ENCODE peak calls at places on chromosomes 5 and 9, in seven cellular contexts. G is naive thymus-derived CD8-positive, alpha-beta T cell; J is stimulated activated CD8-positive, alpha-beta memory T cell treated with anti-CD3 and anti-CD28 coated beads, Interleukin-2, amount 100 ng/mL, for 48 hours; W is HL-60; L is AG10803; A is HFFc6; H is astrocyte of the spinal cord. E is an unnamed sample.

GRCh38 chr5:39948867-39949468 is 524.2 kb upstream of the DAB2 start:
- DNase-seq in G (peak), J (peak), W (peak), L (peak), A (peak), H (peak), E (peak)

GRCh38 chr5:58087905-58088304 is 372.0 kb downstream of the PLK2 start:
- DNase-seq in G (no peak), J (no peak), W (no peak), L (no peak), A (no peak), H (no peak), E (no peak)

GRCh38 chr5:174623438-174624019 is 100.9 kb upstream of the MSX2 start:
- DNase-seq in G (no peak), J (no peak), W (no peak), L (no peak), A (no peak), H (no peak), E (no peak)

GRCh38 chr9:126403451-126403850 is 76.8 kb downstream of the MVB12B start:
- DNase-seq in G (no peak), J (no peak), W (no peak), L (peak), A (no peak), H (no peak), E (no peak)

GRCh38 chr9:36039696-36040095 is 3.0 kb downstream of the RECK start:
- DNase-seq in G (no peak), J (no peak), W (no peak), L (peak), A (peak), H (peak), E (no peak)

GRCh38 chr9:132146015-132146414 is 15.8 kb upstream of the NTNG2 start:
- DNase-seq in G (no peak), J (no peak), W (no peak), L (no peak), A (no peak), H (no peak), E (no peak)

GRCh38 chr9:83359039-83359438 is 179.2 kb downstream of the FRMD3 start:
- DNase-seq in G (no peak), J (no peak), W (no peak), L (no peak), A (no peak), H (no peak), E (no peak)

GRCh38 chr5:139571966-139572365 is 10.8 kb downstream of the UBE2D2 start:
- DNase-seq in G (no peak), J (no peak), W (no peak), L (peak), A (no peak), H (no peak), E (no peak)

GRCh38 chr5:178388381-178389030 is 155.9 kb upstream of the PHYKPL start:
- DNase-seq in G (peak), J (no peak), W (peak), L (peak), A (no peak), H (no peak), E (no peak)

GRCh38 chr9:90881648-90882047 is 80.0 kb downstream of the SYK start:
- DNase-seq in G (no peak), J (no peak), W (no peak), L (no peak), A (no peak), H (no peak), E (no peak)

GRCh38 chr9:35828716-35829083 is at the start of gene FAM221B:
- DNase-seq in G (no peak), J (no peak), W (no peak), L (no peak), A (no peak), H (no peak), E (no peak)

GRCh38 chr5:133669472-133669871 is 57.1 kb upstream of the FSTL4 start:
- DNase-seq in G (no peak), J (no peak), W (no peak), L (no peak), A (no peak), H (no peak), E (no peak)

GRCh38 chr9:137198051-137198747 is 2.3 kb downstream of the TPRN start:
- DNase-seq in G (no peak), J (no peak), W (no peak), L (no peak), A (no peak), H (no peak), E (no peak)

GRCh38 chr5:54895816-54896341 is 89.5 kb downstream of the ESM1 start:
- DNase-seq in G (no peak), J (no peak), W (no peak), L (peak), A (peak), H (peak), E (no peak)

GRCh38 chr5:135979510-135979909 is 24.7 kb upstream of the LECT2 start:
- DNase-seq in G (no peak), J (no peak), W (no peak), L (peak), A (peak), H (peak), E (no peak)